ENCODE peak calls at places on chromosomes 12 and 14, in ten cellular contexts. S is CD4-positive, alpha-beta T cell; M is GM12865; Z is nephron progenitor cell; P is psoas muscle; B is upper lobe of right lung; F is endothelial cell; I is AG09319; V is epithelial cell of esophagus; E is ovary. T is an unnamed sample.

GRCh38 chr12:131799828-131800593 is 28.2 kb upstream of the MMP17 start:
- DNase-seq in M (no peak), B (no peak), S (no peak), I (no peak), V (no peak), F (no peak), E (no peak), Z (no peak), P (no peak), T (no peak)

GRCh38 chr12:57694459-57695019 is 607 bp downstream of the OS9 start:
- DNase-seq in B (no peak), S (no peak), I (no peak), V (peak), E (no peak), P (no peak), F (peak), Z (peak), M (peak), T (no peak)

GRCh38 chr14:65151329-65152010 is 49.2 kb upstream of the MAX start:
- DNase-seq in E (no peak), M (no peak), B (no peak), S (no peak), F (no peak), Z (no peak), P (no peak), I (no peak), V (no peak), T (no peak)

GRCh38 chr14:24465369-24465768 is 22.8 kb upstream of the SDR39U1 start:
- DNase-seq in E (no peak), I (no peak), P (no peak), M (no peak), Z (no peak), F (no peak), B (no peak), V (no peak), S (no peak), T (no peak)

GRCh38 chr14:78363008-78363407 is 192.8 kb downstream of the NRXN3 start:
- DNase-seq in S (no peak), B (no peak), E (no peak), I (no peak), P (no peak), M (no peak), Z (no peak), F (no peak), V (no peak), T (no peak)

GRCh38 chr14:80150301-80150700 is 61.0 kb downstream of the DIO2 start:
- DNase-seq in E (no peak), I (no peak), S (no peak), P (no peak), B (no peak), M (no peak), Z (no peak), F (no peak), V (peak), T (no peak)

GRCh38 chr14:41597647-41598046 is 9.0 kb upstream of the LRFN5 start:
- DNase-seq in P (peak), I (no peak), B (no peak), S (no peak), M (no peak), F (no peak), V (no peak), Z (no peak), E (no peak), T (peak)

GRCh38 chr12:58496411-58496810 is 423.9 kb downstream of the LRIG3 start:
- DNase-seq in M (no peak), I (no peak), S (no peak), V (peak), E (no peak), F (no peak), P (no peak), B (no peak), Z (no peak), T (no peak)

GRCh38 chr12:6167327-6168280 is 32.6 kb upstream of the CD9 start:
- DNase-seq in B (peak), M (peak), V (peak), P (no peak), E (no peak), S (peak), F (no peak), Z (no peak), I (peak), T (no peak)

GRCh38 chr12:130031571-130032189 is 127.9 kb upstream of the TMEM132D start:
- DNase-seq in M (peak), B (no peak), S (peak), F (peak), E (peak), V (peak), I (no peak), Z (peak), P (no peak), T (peak)

GRCh38 chr14:100449225-100449987 is 126.3 kb downstream of the SLC25A47 start:
- DNase-seq in F (no peak), P (no peak), V (no peak), M (no peak), Z (no peak), I (no peak), B (no peak), S (no peak), E (no peak), T (no peak)

GRCh38 chr14:38791862-38792261 is 311.2 kb downstream of the SEC23A start:
- DNase-seq in S (no peak), M (no peak), Z (no peak), B (no peak), F (no peak), I (no peak), E (no peak), V (no peak), P (no peak), T (no peak)

GRCh38 chr14:61269321-61270083 is 11.6 kb downstream of the TMEM30B start:
- DNase-seq in V (peak), I (no peak), S (peak), B (peak), P (peak), F (peak), M (peak), E (peak), Z (peak), T (peak)

GRCh38 chr12:107102294-107102693 is 8.9 kb upstream of the CRY1 start:
- DNase-seq in M (no peak), V (no peak), Z (no peak), F (no peak), B (no peak), I (no peak), S (no peak), P (no peak), E (no peak), T (no peak)

GRCh38 chr12:128387811-128388422 is 120.9 kb downstream of the TMEM132C start:
- DNase-seq in E (peak), V (no peak), Z (peak), F (no peak), I (no peak), S (no peak), B (peak), M (peak), P (peak), T (peak)

GRCh38 chr14:103700753-103701490 is 14.3 kb downstream of the XRCC3 start:
- DNase-seq in Z (no peak), I (no peak), P (peak), F (no peak), B (no peak), M (no peak), S (no peak), E (no peak), V (no peak), T (no peak)

GRCh38 chr14:79564371-79564770 is 646.9 kb downstream of the DIO2 start:
- DNase-seq in Z (no peak), V (no peak), S (no peak), E (no peak), F (no peak), B (no peak), P (no peak), I (no peak), M (no peak), T (no peak)

GRCh38 chr12:94689002-94689645 is 38.8 kb upstream of the TMCC3 start:
- DNase-seq in Z (no peak), V (peak), M (peak), I (no peak), F (no peak), S (no peak), E (no peak), P (no peak), B (no peak), T (no peak)

GRCh38 chr12:89710873-89711179 is 2.2 kb upstream of the ATP2B1 start:
- DNase-seq in S (no peak), B (no peak), E (no peak), I (no peak), Z (no peak), M (no peak), P (no peak), V (no peak), F (no peak), T (no peak)

GRCh38 chr12:6464531-6464930 is 5.9 kb downstream of the VAMP1 start:
- DNase-seq in P (no peak), B (peak), F (no peak), I (no peak), Z (no peak), M (no peak), S (no peak), E (no peak), V (no peak), T (no peak)

GRCh38 chr14:80762829-80763228 is 178.7 kb downstream of the CEP128 start:
- DNase-seq in I (no peak), E (no peak), V (peak), Z (no peak), F (no peak), P (no peak), S (no peak), M (no peak), B (no peak), T (no peak)

GRCh38 chr14:101063121-101063520 is 159.6 kb upstream of the RTL1 start:
- DNase-seq in V (no peak), S (no peak), Z (no peak), B (peak), E (no peak), I (no peak), P (peak), M (no peak), F (no peak), T (no peak)

GRCh38 chr12:132410849-132411248 is 79.1 kb upstream of the FBRSL1 start:
- DNase-seq in M (no peak), E (no peak), P (no peak), F (no peak), I (no peak), B (no peak), Z (no peak), S (no peak), V (no peak), T (no peak)

GRCh38 chr12:116397148-116397547 is 119.7 kb upstream of the MED13L start:
- DNase-seq in B (no peak), P (no peak), S (no peak), M (no peak), I (no peak), F (no peak), Z (no peak), E (no peak), V (peak), T (no peak)

GRCh38 chr14:46920542-46920941 is 269.0 kb upstream of the RPL10L start:
- DNase-seq in Z (no peak), V (no peak), E (no peak), P (no peak), I (no peak), M (no peak), B (no peak), S (no peak), F (no peak), T (no peak)
- TF ChIP-seq CTCF in Z (peak), V (no peak), E (no peak), P (no peak), I (no peak), M (no peak), B (no peak), S (no peak), F (peak), T (peak)

GRCh38 chr14:69475194-69475818 is 9.2 kb upstream of the PLEKHD1 start:
- DNase-seq in V (peak), E (no peak), B (no peak), Z (no peak), I (no peak), P (no peak), M (peak), S (no peak), F (no peak), T (no peak)
- TF ChIP-seq CTCF in V (peak), E (no peak), B (peak), Z (peak), I (peak), P (peak), M (peak), S (no peak), F (peak), T (peak)

GRCh38 chr12:43722621-43723020 is 36.0 kb downstream of the PUS7L start:
- DNase-seq in B (no peak), S (no peak), E (no peak), Z (no peak), M (no peak), V (no peak), P (no peak), I (no peak), F (no peak), T (no peak)

GRCh38 chr12:43728698-43729097 is 29.9 kb downstream of the PUS7L start:
- DNase-seq in F (no peak), I (no peak), P (no peak), V (no peak), M (no peak), B (no peak), E (no peak), S (no peak), Z (no peak), T (no peak)

GRCh38 chr12:43730283-43730682 is 28.3 kb downstream of the PUS7L start:
- DNase-seq in Z (no peak), P (no peak), S (no peak), E (no peak), F (no peak), I (no peak), V (no peak), B (no peak), M (no peak), T (no peak)

GRCh38 chr12:43723134-43723533 is 35.5 kb downstream of the PUS7L start:
- DNase-seq in F (no peak), Z (no peak), V (no peak), P (no peak), I (no peak), E (no peak), B (no peak), S (no peak), M (no peak), T (no peak)

DNA sequence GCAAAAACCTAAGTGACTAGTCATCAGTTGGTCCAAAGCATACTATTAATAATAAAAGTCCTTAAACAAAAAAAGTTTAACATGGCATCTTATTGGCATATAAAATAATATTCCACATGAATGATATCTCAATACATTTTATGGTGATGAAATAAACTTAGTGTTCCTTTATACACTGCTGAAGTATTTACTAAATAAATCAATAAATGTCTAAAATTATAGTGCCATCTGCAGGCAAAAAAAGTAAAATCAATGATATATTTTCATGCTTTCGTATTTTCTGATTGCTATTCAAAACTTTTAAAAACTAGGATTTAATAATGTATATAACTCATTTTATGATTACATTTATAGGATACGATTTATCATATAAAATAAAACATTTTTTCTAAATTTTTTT is 30.5 kb downstream of the PUS7L start:
- DNase-seq in P (no peak), B (no peak), Z (no peak), V (no peak), E (no peak), F (no peak), M (no peak), I (no peak), S (no peak), T (no peak)
- TF ChIP-seq CTCF in P (peak), B (peak), Z (peak), V (no peak), E (no peak), F (peak), M (peak), I (peak), S (peak), T (peak)

GRCh38 chr12:113005759-113006158 is 27.4 kb downstream of the OAS2 start:
- DNase-seq in F (peak), E (no peak), V (peak), B (no peak), S (no peak), P (no peak), Z (peak), M (no peak), I (no peak), T (no peak)
- TF ChIP-seq CTCF in F (peak), E (no peak), V (peak), B (no peak), S (peak), P (no peak), Z (peak), M (peak), I (peak), T (peak)

GRCh38 chr14:53325176-53325806 is 172.2 kb upstream of the DDHD1 start:
- DNase-seq in V (peak), S (no peak), F (no peak), E (no peak), M (peak), I (no peak), P (no peak), B (no peak), Z (no peak), T (no peak)
- TF ChIP-seq CTCF in V (no peak), S (no peak), F (peak), E (peak), M (peak), I (peak), P (peak), B (peak), Z (peak), T (peak)

DNA sequence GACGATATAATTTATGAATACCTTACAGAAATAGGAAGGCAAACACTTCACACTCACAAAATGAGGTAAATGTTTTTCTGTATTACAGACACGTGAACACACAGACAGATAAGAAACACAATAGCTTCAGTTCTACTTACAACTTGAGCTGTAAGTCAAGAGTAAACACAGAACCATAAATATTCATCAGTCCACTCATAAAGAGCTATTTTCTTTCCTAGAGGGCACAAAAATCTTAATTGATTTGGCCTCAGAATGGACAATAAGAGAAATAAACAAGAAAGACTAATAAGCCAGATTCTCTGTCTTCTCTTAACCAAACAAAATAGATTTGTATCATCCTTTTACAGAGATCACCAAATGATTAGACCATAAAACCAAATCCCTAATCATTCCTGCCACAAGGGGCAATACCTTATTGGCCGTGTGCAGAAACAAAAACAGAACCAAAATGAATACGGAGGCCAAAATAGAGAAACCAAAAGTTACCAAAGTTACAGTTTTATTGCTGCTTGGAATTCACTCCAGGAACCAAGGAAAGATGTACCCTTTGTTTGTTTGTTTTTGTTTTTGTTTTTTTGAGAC is 38.1 kb upstream of the GARIN2 start:
- DNase-seq in P (no peak), I (no peak), E (no peak), V (no peak), B (no peak), Z (no peak), M (no peak), S (no peak), F (no peak), T (no peak)
- TF ChIP-seq CTCF in P (no peak), I (peak), E (no peak), V (peak), B (peak), Z (no peak), M (no peak), S (no peak), F (peak), T (peak)

DNA sequence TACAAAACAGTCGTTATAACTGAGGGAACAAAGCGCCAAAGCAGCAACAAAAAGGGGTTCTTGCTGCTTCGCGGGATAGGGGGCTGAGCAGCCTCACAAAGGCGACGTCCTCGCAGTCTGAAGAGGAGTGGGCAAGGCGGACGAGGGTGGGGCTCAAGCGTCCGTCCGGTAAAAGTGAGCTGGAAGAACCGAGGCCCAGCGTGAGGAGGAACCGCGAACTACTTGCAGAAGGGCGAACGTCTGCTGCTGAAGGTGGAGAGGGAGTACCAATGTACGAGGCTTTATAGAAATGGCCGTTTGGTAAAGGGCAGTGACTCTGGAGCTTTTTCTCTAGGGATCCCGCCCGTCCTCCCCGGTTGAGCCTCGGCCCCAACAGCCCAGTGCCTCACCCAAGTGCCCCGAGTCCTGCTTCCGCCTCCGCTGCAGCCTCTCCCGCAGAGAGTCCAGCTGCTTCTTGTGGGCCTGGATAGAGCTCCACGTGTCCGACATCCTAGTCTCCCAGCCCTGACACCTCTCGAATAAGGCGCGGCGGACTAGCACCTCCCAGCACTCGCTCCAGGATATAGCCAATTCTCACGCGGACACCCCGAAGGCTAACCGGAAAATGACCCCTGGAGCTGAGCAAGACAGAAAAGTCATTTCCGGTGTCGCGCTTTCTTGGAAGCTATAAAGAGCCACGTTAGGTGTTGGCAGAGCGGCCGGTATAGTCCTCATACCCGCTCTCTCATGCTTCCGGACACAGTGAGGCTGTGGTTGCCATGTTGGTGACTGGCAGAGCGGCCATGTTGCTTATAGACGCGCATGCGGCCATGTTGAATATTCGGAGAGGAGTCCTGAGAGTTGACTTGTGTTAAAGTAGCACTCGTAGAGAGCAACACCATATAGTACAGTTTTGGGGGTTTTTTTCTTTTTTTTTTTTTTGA is at the start of gene METTL3:
- DNase-seq in Z (peak), S (peak), E (peak), P (peak), V (peak), B (peak), F (peak), I (peak), M (peak), T (peak)
- TF ChIP-seq CTCF in Z (no peak), S (no peak), E (no peak), P (no peak), V (no peak), B (no peak), F (no peak), I (no peak), M (no peak), T (no peak)

DNA sequence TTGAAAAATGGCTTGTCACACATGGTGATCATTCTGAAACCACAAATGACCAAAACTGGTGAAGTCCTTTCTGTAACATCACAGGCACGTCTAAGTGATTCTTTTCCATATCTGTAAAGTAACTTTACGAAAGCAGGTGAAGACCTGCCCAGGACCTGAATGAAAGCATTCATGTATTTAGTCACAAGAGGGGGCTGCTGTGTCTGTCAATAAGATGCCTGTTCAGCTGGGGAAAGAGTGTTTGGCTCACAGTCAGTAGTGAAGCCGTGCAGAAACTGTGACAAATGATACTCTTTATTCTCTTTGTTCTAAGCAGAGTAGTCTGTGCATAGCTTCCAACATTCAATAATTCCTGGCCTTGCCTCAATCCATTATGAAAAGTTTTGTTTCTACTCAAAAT is 373.5 kb upstream of the OR4E1 start:
- DNase-seq in P (no peak), V (peak), S (peak), F (peak), Z (no peak), E (no peak), I (no peak), B (no peak), M (peak), T (no peak)
- TF ChIP-seq CTCF in P (no peak), V (peak), S (peak), F (no peak), Z (peak), E (no peak), I (no peak), B (peak), M (peak), T (peak)

DNA sequence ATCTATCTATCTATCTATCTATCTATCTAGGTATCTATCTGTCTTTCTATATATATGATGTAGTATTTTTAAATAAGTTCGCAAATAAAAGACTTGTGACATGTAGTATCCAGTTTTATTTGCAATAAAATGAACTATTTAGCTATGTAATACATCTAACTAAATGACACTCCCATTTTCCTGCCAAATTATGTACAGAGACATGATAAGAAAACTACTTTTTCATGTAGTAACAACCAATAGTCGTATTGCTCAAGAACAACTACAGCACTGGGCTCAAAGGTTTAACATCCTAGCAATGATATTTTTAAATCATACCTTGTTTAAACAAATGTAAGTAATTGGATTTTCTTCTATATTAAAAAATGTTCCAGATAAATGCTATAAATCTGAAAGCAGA is 55.5 kb upstream of the FLRT2 start:
- DNase-seq in V (no peak), B (no peak), Z (no peak), F (no peak), M (no peak), I (no peak), P (no peak), S (no peak), E (no peak), T (no peak)
- TF ChIP-seq CTCF in V (no peak), B (no peak), Z (no peak), F (no peak), M (no peak), I (no peak), P (no peak), S (no peak), E (no peak), T (no peak)

T was measured in progenitor cell of endocrine pancreas.